ENCODE peak calls at places on chromosomes 4 and X, in four cellular contexts. R is GM12865, B is bronchial epithelial cell, I is upper lobe of left lung. H is an unnamed sample.
A peak's percentile ranks its signal among the peaks of the same experiment; 100 is the strongest.

GRCh38 chr4:101256222-101256621 is 91.1 kb downstream of the PPP3CA start:
- DNase-seq in I (no peak), B (no peak), R (no peak), H (no peak)

GRCh38 chrX:2490634-2491033 is 10.1 kb downstream of the DHRSX start:
- DNase-seq in I (peak; percentile 66), B (no peak), R (no peak), H (no peak)

GRCh38 chr4:91113130-91113706 is 986.0 kb downstream of the CCSER1 start:
- DNase-seq in I (no peak), B (peak; percentile 54), R (peak; percentile 52), H (no peak)

GRCh38 chr4:107094976-107095375 is 58.9 kb upstream of the DKK2 start:
- DNase-seq in I (no peak), B (no peak), R (no peak), H (no peak)

GRCh38 chr4:26110493-26110892 is 196.5 kb downstream of the SMIM20 start:
- DNase-seq in I (no peak), R (no peak), B (peak; percentile 48), H (no peak)

GRCh38 chr4:150329338-150329737 is 251.1 kb downstream of the DCLK2 start:
- DNase-seq in B (no peak), R (no peak), I (no peak), H (no peak)

GRCh38 chrX:24494544-24495113 is 29.5 kb downstream of the PDK3 start:
- DNase-seq in I (no peak), B (peak; percentile 89), R (no peak), H (no peak)

GRCh38 chr4:72997409-72997808 is 72.1 kb downstream of the COX18 start:
- DNase-seq in R (no peak), I (no peak), B (peak; percentile 82), H (no peak)

GRCh38 chr4:88964450-88964849 is 92.5 kb downstream of the FAM13A start:
- DNase-seq in I (no peak), B (peak; percentile 90), R (no peak), H (no peak)

GRCh38 chr4:156475322-156475721 is 496.3 kb downstream of the PDGFC start:
- DNase-seq in R (peak; percentile 21), B (peak; percentile 75), I (no peak), H (no peak)

GRCh38 chr4:102901804-102902203 is 33.0 kb downstream of the CISD2 start:
- DNase-seq in B (no peak), R (no peak), I (no peak), H (no peak)

GRCh38 chrX:53442322-53442631 is 8.1 kb upstream of the HSD17B10 start:
- DNase-seq in R (no peak), B (no peak), I (no peak), H (no peak)

DNA sequence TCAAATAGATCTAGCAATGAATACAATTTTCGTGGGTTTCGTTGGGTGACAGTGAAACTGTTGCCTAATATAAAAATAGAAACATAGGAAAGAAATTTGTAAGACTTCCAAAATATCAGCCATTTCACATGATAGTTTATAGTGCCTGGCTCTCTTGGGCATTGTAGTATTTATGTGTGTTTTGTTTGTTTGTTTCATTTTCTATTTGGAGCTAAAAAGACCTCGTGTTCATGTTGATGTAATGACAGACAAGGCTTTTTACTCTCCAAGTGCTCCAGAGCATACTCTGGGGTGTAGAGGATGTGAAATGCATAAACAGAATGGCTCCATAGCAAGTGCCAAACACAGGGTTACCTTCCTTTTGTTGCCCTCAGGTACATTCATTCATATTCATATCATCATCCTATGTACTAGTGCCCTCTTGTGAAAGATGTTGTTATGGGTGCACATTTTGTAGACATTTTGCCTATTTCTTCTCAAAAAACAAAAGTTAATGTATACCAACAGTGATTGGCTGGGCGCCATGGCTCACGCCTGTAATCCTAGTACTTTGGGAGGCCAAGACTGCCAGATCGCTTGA is 100.7 kb upstream of the AMOT start:
- DNase-seq in I (no peak), B (peak; percentile 2), R (peak; percentile 14), H (no peak)
- TF ChIP-seq CTCF in I (no peak), B (no peak), R (peak; percentile 15), H (no peak)

DNA sequence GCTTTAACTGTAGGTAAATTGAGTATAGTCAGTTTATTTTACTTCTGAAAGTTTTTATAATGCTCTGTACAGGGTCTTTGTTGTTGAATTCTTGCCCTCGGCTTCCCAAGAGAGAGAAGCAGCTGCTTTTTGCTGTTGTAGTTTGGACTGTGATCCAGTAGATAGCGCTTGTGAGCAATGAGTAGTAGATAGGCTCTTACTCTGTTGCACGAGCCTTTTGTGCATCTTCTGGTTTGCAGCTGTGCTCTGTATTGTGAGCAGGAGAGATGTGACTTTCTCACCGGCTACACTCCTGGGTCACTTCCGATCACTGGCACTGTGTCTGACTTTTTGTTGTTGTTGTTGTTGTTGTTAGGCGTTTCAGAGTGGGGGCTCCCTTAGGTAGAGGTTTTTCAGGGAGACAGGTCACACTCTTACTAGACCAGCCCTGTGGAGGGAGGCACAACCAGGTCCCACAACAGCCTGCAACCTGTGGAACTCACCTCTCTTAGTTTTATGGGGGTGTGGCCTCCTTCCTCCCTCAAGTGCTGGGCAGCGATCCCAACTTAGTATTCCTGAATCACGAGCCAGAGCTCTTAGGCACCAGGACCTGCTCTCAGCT is 822.1 kb upstream of the GALNTL6 start:
- DNase-seq in I (no peak), R (peak; percentile 67), B (peak; percentile 7), H (no peak)
- TF ChIP-seq CTCF in I (peak; percentile 10), R (peak; percentile 71), B (peak; percentile 28), H (no peak)

GRCh38 chr4:94285666-94286065 is 57.0 kb downstream of the HPGDS start:
- DNase-seq in B (peak; percentile 33), R (no peak), I (no peak), H (no peak)

GRCh38 chr4:94284889-94285288 is 57.7 kb downstream of the HPGDS start:
- DNase-seq in R (no peak), B (no peak), I (no peak), H (no peak)

DNA sequence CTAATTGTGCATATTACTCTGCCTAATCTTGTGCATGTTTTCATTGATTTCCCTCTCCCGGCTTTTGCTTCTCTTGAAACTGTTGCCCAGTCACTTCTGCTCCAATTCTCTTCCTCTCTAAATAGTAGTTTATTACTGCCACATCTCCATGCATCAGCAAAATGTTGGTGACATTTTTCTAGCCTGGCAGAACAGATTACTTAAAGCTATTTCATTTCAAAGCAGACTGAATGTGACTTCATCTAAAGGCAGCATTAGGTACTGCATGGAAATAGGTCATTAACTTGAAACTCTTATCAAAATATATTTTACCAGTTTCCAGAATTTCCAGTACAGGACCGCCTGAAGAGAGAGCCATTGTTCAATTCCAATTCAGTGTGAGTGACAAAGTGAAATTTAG is 52.4 kb downstream of the HPGDS start:
- DNase-seq in B (no peak), I (no peak), R (no peak), H (no peak)
- TF ChIP-seq CTCF in B (no peak), I (no peak), R (no peak), H (no peak)

DNA sequence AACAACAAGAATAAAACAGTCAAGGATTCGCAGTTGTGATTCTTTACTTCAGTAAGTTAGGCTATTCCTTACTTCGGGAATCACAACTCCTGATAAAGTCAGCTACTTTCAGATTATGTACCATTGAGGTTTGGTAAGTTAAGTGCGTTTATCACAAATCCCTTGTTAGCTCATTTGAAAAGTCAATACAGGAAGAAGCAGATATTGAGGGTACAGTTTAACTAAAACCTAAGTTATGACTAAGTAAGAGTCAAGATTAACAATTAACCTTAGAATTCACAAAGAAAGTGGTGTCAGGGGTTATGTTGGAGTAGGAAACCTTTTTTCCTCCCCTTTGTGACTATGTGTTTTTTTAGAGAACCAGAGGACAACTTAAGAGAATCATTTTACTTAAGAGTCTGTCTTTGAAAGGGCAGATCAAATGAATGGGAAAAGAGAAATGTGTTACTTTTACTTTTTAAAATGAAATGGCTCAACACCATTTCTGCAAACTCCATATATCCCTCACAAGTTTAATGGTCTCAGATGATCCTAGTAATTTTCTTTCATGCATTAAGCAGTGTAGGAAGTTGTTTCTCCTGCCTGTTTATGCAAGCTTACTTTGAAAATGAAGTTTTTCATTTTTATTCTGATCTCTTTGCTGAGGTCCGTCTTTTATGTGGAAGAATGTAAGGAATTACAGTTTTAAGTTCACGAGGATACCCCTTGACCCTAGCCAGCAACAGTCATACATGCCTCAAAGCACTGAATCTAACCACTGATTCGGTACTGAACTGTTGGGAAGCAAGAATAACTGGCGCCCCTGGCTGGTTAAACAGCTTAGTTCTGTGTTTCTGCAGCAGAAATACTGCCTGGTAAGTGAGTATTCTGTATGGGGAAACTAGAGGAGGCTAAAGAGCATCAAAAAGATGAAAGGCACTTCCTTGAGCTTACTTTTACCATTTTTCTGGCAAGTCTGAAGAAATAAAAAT is 211.7 kb downstream of the SLC4A4 start:
- DNase-seq in I (no peak), B (peak; percentile 6), R (no peak), H (no peak)
- TF ChIP-seq CTCF in I (no peak), B (no peak), R (no peak), H (no peak)

DNA sequence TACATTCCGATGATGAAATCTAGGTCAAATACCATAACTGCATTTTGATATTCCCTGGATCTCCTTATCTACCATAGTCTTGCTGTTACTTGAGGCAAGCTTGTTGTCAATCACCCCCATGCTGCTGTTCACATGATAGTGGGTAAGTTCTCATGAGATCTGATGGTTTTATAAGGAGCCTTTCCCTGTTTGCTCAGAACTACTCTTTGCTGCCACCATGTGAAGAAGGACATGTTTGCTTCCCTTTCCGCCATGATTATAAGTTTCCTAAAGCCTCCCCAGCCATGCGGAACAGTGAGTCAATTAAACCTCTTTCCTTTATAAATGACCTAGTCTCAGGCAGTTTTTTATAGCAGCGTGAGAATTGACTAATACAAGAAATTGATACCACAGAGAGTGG is 432.0 kb downstream of the GLUD2 start:
- DNase-seq in R (no peak), B (no peak), I (no peak), H (no peak)
- TF ChIP-seq CTCF in R (no peak), B (no peak), I (no peak), H (no peak)

DNA sequence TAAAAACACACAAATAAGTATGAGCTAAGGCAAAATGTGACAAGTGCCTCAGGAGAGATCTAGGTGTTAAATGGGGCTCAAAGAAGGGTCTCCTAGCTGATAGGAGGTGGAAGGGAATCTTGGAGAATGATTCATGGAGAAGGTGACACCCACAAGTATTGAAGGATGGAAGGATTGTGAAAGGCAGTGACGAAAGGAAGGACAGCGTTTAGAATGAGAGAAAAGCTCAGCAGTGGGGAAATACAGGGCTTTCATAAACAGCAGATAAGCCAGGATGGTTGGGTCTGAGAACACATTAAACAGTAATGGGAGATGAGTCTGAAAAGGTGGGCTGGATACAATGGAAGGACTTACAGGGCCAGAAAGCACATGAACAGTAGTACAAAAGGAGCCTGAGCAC is 11.5 kb downstream of the ANXA5 start:
- DNase-seq in B (no peak), I (no peak), R (no peak), H (no peak)
- TF ChIP-seq CTCF in B (no peak), I (no peak), R (no peak), H (no peak)

DNA sequence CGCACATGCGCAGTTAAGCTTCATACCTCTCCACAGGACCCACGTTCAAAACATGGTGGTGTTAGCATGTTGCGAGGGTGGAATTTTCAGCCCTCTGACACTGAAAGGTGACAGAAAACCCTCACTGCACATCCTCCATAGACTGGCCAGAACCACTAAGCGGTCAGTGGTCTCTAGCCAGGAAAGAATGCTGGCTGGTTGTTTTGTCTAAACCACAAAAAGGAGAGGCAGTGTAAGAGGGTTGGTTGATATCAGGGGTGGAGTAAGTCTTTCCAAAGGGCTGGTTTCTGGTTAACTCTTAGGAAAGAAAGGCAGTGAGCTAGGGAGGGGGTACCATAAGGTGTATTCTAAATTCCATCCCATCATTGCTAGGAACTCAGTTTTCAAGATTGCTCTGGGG is 58.3 kb downstream of the ANXA10 start:
- DNase-seq in I (no peak), R (no peak), B (no peak), H (no peak)
- TF ChIP-seq CTCF in I (no peak), R (no peak), B (no peak), H (no peak)

GRCh38 chr4:188146618-188147017 is 7.4 kb downstream of the TRIML1 start:
- DNase-seq in B (no peak), I (no peak), R (no peak), H (no peak)
- TF ChIP-seq CTCF in B (no peak), I (no peak), R (no peak), H (no peak)